ENCODE peak calls at places on chromosomes 13 and 19, in nine cellular contexts. T, J, X, L, N, W, B, U and I are unnamed samples.
A peak's percentile ranks its signal among the peaks of the same experiment; 100 is the strongest.

GRCh38 chr13:80173224-80173623 is 167.7 kb downstream of the SPRY2 start:
- DNase-seq in W (no peak), T (no peak), X (no peak), B (no peak), J (no peak), N (no peak), U (no peak), L (no peak), I (no peak)

GRCh38 chr13:86445584-86446140 is 646.4 kb upstream of the SLITRK6 start:
- DNase-seq in N (no peak), T (no peak), U (no peak), B (peak; percentile 32), L (no peak), X (peak; percentile 5), W (no peak), J (no peak), I (no peak)

GRCh38 chr19:6925801-6926751 is 38.7 kb downstream of the ADGRE1 start:
- DNase-seq in T (peak; percentile 65), L (no peak), J (no peak), N (no peak), W (peak; percentile 3), U (no peak), B (peak; percentile 60), X (peak; percentile 38), I (no peak)

GRCh38 chr19:38028913-38029565 is 122.0 kb downstream of the SIPA1L3 start:
- DNase-seq in U (no peak), X (no peak), B (no peak), T (no peak), J (no peak), N (no peak), L (no peak), W (no peak), I (no peak)

GRCh38 chr13:45119990-45120864 is at the start of gene GTF2F2:
- DNase-seq in X (peak; percentile 92), B (peak; percentile 84), L (peak; percentile 88), J (peak; percentile 77), U (peak; percentile 95), N (peak; percentile 91), T (peak; percentile 75), W (peak; percentile 92), I (peak; percentile 95)

GRCh38 chr19:46859637-46860124 is 1.1 kb upstream of the ARHGAP35 start:
- DNase-seq in B (peak; percentile 51), L (no peak), T (no peak), W (no peak), X (peak; percentile 78), J (no peak), N (peak; percentile 58), U (peak; percentile 69), I (no peak)

GRCh38 chr13:23427342-23428182 is 5.9 kb downstream of the SACS start:
- DNase-seq in T (no peak), B (peak; percentile 92), W (no peak), X (peak; percentile 91), J (no peak), U (peak; percentile 35), L (no peak), N (no peak), I (no peak)

GRCh38 chr13:39887424-39887823 is 232.0 kb downstream of the COG6 start:
- DNase-seq in B (no peak), N (no peak), T (no peak), J (no peak), U (no peak), X (peak; percentile 9), L (no peak), W (no peak), I (no peak)

GRCh38 chr19:16889883-16890460 is 1.2 kb downstream of the F2RL3 start:
- DNase-seq in X (no peak), N (no peak), W (no peak), L (no peak), B (no peak), U (no peak), T (no peak), J (no peak), I (no peak)

DNA sequence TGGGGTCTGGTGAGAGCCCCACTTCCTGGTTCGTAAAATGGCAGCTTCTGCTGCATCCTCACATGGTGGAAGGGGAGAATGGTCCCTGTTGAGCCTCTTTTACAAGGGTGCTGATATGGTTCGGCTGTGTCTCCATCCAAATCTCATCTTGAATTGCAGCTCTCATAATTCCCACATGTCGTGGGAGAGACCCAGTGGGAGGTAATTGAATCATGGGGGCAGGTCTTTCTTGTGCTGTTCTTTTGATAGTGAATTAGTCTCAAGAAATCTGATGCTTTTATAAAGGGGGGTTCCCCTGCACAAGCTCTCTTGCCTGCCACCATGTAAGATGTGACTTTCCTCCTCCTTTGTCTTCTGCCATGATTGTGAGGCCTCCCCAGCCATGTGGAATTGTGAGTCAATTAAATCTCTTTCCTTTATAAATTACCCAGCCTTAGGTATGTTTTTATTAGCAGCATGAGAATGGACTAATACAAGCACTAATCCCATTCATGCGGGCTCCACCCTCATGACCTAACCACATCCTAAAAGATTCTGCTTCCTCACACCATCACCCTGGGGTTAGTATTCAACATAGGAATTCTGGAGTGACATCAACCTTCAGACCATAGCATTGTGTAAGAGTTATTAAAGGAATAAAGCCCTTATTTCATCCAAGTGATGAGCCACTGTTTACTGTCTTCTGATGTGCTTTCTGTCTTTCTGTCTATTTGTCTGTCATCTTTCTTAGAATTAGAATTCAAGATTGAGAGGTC is 159.0 kb upstream of the IRS2 start:
- DNase-seq in J (no peak), B (peak; percentile 58), T (no peak), N (no peak), W (no peak), L (no peak), X (peak; percentile 93), U (no peak), I (no peak)
- TF ChIP-seq EZH2phosphoT487 in J (no peak), B (no peak), T (no peak), N (no peak), W (no peak), L (no peak), X (no peak), U (no peak), I (no peak)

GRCh38 chr13:50340146-50340545 is 324.9 kb downstream of the KCNRG start:
- DNase-seq in W (no peak), U (no peak), X (no peak), J (no peak), B (no peak), N (no peak), T (no peak), L (no peak), I (peak; percentile 39)

GRCh38 chr13:50340566-50341287 is 325.5 kb downstream of the KCNRG start:
- DNase-seq in W (peak; percentile 11), U (no peak), L (no peak), T (no peak), X (no peak), J (no peak), N (no peak), B (no peak), I (peak; percentile 21)

GRCh38 chr13:50344717-50345116 is 329.5 kb downstream of the KCNRG start:
- DNase-seq in X (no peak), T (peak; percentile 11), L (no peak), B (no peak), W (no peak), U (no peak), J (no peak), N (no peak), I (no peak)

GRCh38 chr13:50339291-50339690 is 324.0 kb downstream of the KCNRG start:
- DNase-seq in J (no peak), B (no peak), N (no peak), L (no peak), U (no peak), X (no peak), T (no peak), W (no peak), I (peak; percentile 26)

GRCh38 chr13:50341526-50341925 is 326.3 kb downstream of the KCNRG start:
- DNase-seq in T (no peak), B (no peak), U (no peak), L (no peak), W (no peak), X (no peak), N (no peak), J (no peak), I (no peak)
- TF ChIP-seq EZH2phosphoT487 in T (no peak), B (no peak), U (no peak), L (no peak), W (no peak), X (no peak), N (no peak), J (no peak), I (no peak)

GRCh38 chr13:32318072-32318471 is 2.8 kb downstream of the BRCA2 start:
- DNase-seq in B (no peak), U (no peak), J (no peak), W (no peak), N (no peak), L (no peak), T (no peak), X (no peak), I (no peak)
- TF ChIP-seq EZH2phosphoT487 in B (no peak), U (no peak), J (no peak), W (no peak), N (no peak), L (no peak), T (no peak), X (no peak), I (no peak)

DNA sequence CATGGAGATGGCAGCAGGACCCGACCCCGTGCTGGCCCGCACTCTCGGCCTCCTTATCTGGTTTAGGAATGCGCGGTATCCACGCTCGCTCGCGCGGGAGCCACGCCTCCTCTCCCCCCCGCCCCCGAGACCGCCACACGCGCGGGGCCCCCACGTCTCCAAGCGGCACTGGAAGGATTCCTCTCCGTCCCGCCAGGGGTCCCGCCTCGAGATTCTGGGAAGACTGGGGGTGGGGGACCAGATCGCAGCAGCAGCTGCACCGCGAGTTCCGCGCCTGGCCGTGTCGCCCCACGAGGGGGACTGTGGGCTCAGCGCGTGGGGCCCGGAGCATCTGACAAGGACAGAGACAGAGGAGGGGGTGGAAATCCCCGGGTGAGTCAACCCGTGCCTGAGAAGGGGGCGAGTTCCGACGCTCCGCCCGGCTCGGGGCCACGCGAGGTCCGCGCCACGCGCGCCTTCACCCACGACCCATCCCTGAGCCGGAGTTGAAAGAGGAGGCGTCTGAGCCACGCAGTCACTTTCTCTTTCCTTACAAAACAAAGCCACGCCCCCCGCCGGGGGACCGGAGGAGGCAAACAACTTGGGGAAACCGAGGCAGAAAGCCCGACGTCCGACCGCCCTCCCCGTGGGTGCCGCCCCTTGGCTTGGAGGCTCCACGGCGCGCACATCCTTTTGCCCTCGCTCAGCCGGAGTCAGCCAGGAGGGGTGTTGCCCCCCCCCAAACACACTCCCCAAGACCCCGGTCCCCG is 802 bp downstream of the S1PR2 start:
- DNase-seq in U (peak; percentile 67), X (peak; percentile 68), N (peak; percentile 83), L (no peak), B (no peak), T (no peak), W (peak; percentile 87), J (no peak), I (peak; percentile 84)
- TF ChIP-seq EZH2phosphoT487 in U (no peak), X (no peak), N (no peak), L (no peak), B (no peak), T (no peak), W (no peak), J (no peak), I (no peak)